ENCODE peak calls at places on chromosome 1, in nine cellular contexts. P is astrocyte, A is hepatocyte, J is HCT116, W is H1, O is GM23338, K is PC-3, D is GM23248, E is mammary epithelial cell. M is an unnamed sample.
A peak's percentile ranks its signal among the peaks of the same experiment; 100 is the strongest.

GRCh38 chr1:91693542-91693941 is 192.4 kb downstream of the TGFBR3 start:
- DNase-seq in J (no peak), P (no peak), D (peak; percentile 89), A (no peak), W (no peak), E (no peak), K (no peak), O (no peak), M (peak; percentile 61)

GRCh38 chr1:44777969-44778635 is 2.8 kb downstream of the RPS8 start:
- DNase-seq in A (no peak), K (peak; percentile 1), D (no peak), E (no peak), O (no peak), J (no peak), W (no peak), P (no peak), M (no peak)

GRCh38 chr1:49364676-49365075 is 588.0 kb upstream of the BEND5 start:
- DNase-seq in A (no peak), K (peak; percentile 89), J (no peak), E (peak; percentile 70), D (no peak), W (no peak), O (peak; percentile 45), P (peak; percentile 51), M (no peak)

GRCh38 chr1:59776960-59777852 is 37.5 kb upstream of the HOOK1 start:
- DNase-seq in P (peak; percentile 24), K (no peak), A (no peak), D (peak; percentile 59), O (peak; percentile 36), J (no peak), W (no peak), E (no peak), M (peak; percentile 56)

GRCh38 chr1:97243973-97244560 is 522.5 kb downstream of the PTBP2 start:
- DNase-seq in W (no peak), J (peak; percentile 12), K (peak; percentile 49), A (peak; percentile 15), E (peak; percentile 5), P (peak; percentile 9), D (peak; percentile 40), O (peak; percentile 28), M (peak; percentile 29)

GRCh38 chr1:63929106-63929478 is 155.3 kb downstream of the ROR1 start:
- DNase-seq in J (no peak), D (peak; percentile 12), E (no peak), A (no peak), O (no peak), W (no peak), P (no peak), K (no peak), M (no peak)

GRCh38 chr1:244163861-244164562 is 112.9 kb downstream of the ZBTB18 start:
- DNase-seq in K (peak; percentile 99), A (peak; percentile 73), E (peak; percentile 88), P (peak; percentile 98), O (peak; percentile 84), D (peak; percentile 95), W (no peak), J (peak; percentile 83), M (peak; percentile 98)

GRCh38 chr1:43445618-43446387 is 7.9 kb downstream of the HYI start:
- DNase-seq in D (no peak), P (no peak), K (no peak), E (no peak), O (no peak), W (no peak), J (no peak), A (no peak), M (peak; percentile 24)

GRCh38 chr1:81681104-81681503 is 119.6 kb upstream of the ADGRL2 start:
- DNase-seq in W (no peak), K (no peak), E (no peak), D (no peak), A (no peak), J (no peak), O (peak; percentile 3), P (no peak), M (no peak)

GRCh38 chr1:81679972-81680371 is 120.8 kb upstream of the ADGRL2 start:
- DNase-seq in P (peak; percentile 38), J (no peak), D (peak; percentile 77), K (peak; percentile 28), E (no peak), O (peak; percentile 4), W (no peak), A (peak; percentile 59), M (peak; percentile 45)

GRCh38 chr1:81678779-81679178 is 122.0 kb upstream of the ADGRL2 start:
- DNase-seq in D (no peak), J (no peak), A (no peak), K (peak; percentile 90), O (no peak), W (no peak), E (peak; percentile 48), P (no peak), M (no peak)

GRCh38 chr1:81681570-81681969 is 119.2 kb upstream of the ADGRL2 start:
- DNase-seq in O (peak; percentile 25), D (peak; percentile 65), K (peak; percentile 87), P (peak; percentile 73), E (peak; percentile 52), W (no peak), J (no peak), A (no peak), M (peak; percentile 47)

DNA sequence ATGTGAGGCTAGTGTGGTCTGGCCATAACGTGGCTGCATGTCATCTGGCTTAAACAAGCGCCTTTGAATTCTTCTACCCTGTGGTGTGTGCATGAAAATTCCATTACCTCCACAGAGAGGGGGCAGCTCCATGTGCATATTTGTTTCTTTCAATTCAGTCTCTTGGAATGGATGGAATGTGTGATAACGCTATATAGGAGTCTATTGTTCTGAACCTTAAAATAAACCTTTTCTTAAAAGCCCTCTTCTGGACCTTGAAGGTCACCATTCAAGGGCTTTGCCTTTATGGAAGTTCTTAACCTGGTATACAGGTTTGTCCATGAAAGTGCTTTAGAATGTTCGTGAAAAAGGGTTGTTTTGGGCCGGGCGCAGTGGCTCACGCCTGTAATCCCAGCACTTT is 118.2 kb upstream of the ADGRL2 start:
- DNase-seq in O (peak; percentile 75), A (no peak), K (peak; percentile 61), E (no peak), W (no peak), P (peak; percentile 92), J (no peak), D (no peak), M (peak; percentile 39)
- H4K20me1 ChIP-seq in O (no peaks in the 10 kb centered on the region), A (no peaks in the 10 kb centered on the region), K (no peaks in the 10 kb centered on the region), E (no peaks in the 10 kb centered on the region), W (no peaks in the 10 kb centered on the region), P (no peaks in the 10 kb centered on the region), J (no peaks in the 10 kb centered on the region), D (no peaks in the 10 kb centered on the region), M (no peaks in the 10 kb centered on the region)

GRCh38 chr1:6585841-6586240 is 6.0 kb downstream of the ZBTB48 start:
- DNase-seq in P (no peak), E (no peak), W (no peak), K (no peak), J (no peak), O (no peak), D (no peak), A (no peak), M (no peak)

GRCh38 chr1:6584126-6585080 is 4.6 kb downstream of the ZBTB48 start:
- DNase-seq in D (peak; percentile 42), O (peak; percentile 69), K (no peak), W (no peak), A (no peak), E (no peak), P (no peak), J (no peak), M (no peak)

GRCh38 chr1:6586404-6586816 is 6.6 kb downstream of the ZBTB48 start:
- DNase-seq in A (no peak), D (no peak), W (no peak), P (no peak), J (no peak), E (no peak), K (no peak), O (no peak), M (no peak)

GRCh38 chr1:6587261-6588005 is 7.6 kb downstream of the ZBTB48 start:
- DNase-seq in O (no peak), E (peak; percentile 63), W (no peak), K (peak; percentile 60), P (no peak), A (no peak), J (no peak), D (peak; percentile 26), M (no peak)

GRCh38 chr1:6585081-6585722 is 5.4 kb downstream of the ZBTB48 start:
- DNase-seq in J (no peak), O (no peak), K (no peak), A (no peak), W (no peak), P (no peak), D (no peak), E (no peak), M (no peak)
- H4K20me1 ChIP-seq in J (no peaks in the 10 kb centered on the region), O (peaks cover 5% of the 10 kb centered on the region), K (peaks cover under 1% of the 10 kb centered on the region), A (no peaks in the 10 kb centered on the region), W (peaks cover 2% of the 10 kb centered on the region), P (peaks cover 70% of the 10 kb centered on the region), D (no peaks in the 10 kb centered on the region), E (no peaks in the 10 kb centered on the region), M (peaks cover 32% of the 10 kb centered on the region)

GRCh38 chr1:9688599-9688998 is 37.1 kb downstream of the PIK3CD start:
- DNase-seq in P (no peak), E (no peak), O (no peak), A (no peak), K (no peak), W (no peak), D (no peak), J (no peak), M (no peak)

GRCh38 chr1:9687876-9688582 is 36.5 kb downstream of the PIK3CD start:
- DNase-seq in E (peak; percentile 34), K (peak; percentile 32), D (peak; percentile 71), J (no peak), W (peak; percentile 75), A (peak; percentile 38), O (peak; percentile 67), P (no peak), M (peak; percentile 21)

GRCh38 chr1:9689971-9690381 is 38.4 kb downstream of the PIK3CD start:
- DNase-seq in A (peak; percentile 53), E (no peak), K (no peak), J (no peak), D (peak; percentile 59), W (peak; percentile 72), O (peak; percentile 80), P (no peak), M (no peak)

GRCh38 chr1:9690440-9691107 is 39.0 kb downstream of the PIK3CD start:
- DNase-seq in E (no peak), O (peak; percentile 43), D (no peak), W (no peak), J (no peak), P (no peak), A (no peak), K (no peak), M (no peak)

DNA sequence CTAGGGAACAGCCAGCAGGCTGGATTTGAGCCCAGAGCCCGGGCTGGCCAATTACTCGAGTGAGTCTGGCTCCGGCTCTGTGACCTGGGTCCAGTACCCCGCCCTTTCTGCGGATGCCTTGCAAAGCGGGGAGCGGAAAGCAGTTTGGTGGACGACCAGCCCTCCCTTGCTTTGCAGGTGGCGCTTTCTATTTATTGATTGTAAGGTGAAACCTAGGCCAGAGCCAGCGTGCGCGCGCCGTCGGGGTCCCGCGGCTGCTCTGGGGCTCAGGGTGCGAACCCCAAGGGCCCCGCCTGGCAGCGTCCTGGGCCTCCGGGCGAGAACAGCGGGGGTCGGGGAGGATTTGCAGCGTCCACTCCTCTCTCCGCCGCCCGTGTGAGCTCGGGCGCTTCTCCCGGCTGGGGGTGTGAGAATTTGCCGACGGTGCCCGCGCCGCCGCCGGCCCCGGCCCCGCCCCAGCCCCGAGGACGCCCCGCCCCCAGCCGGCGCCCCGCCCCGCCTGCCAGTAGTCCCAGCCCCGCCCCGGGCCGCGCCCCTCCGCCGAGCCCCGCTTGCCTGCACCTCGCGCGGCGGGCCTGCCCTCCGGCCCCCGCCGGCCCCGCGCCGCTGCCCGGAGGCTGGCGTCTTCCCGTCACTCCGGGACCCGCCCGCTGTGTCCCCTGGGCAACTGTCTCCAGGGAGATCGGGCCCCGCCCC is 37.6 kb downstream of the PIK3CD start:
- DNase-seq in J (peak; percentile 54), E (peak; percentile 66), A (peak; percentile 90), W (peak; percentile 96), K (peak; percentile 63), O (peak; percentile 94), P (no peak), D (peak; percentile 85), M (peak; percentile 52)
- H4K20me1 ChIP-seq in J (no peaks in the 10 kb centered on the region), E (no peaks in the 10 kb centered on the region), A (no peaks in the 10 kb centered on the region), W (no peaks in the 10 kb centered on the region), K (no peaks in the 10 kb centered on the region), O (no peaks in the 10 kb centered on the region), P (peaks cover 20% of the 10 kb centered on the region), D (no peaks in the 10 kb centered on the region), M (peaks cover 7% of the 10 kb centered on the region)

GRCh38 chr1:31004231-31004621 is 61.3 kb downstream of the PUM1 start:
- DNase-seq in E (no peak), P (no peak), D (no peak), K (no peak), J (no peak), W (no peak), A (no peak), O (no peak), M (no peak)

GRCh38 chr1:31006760-31007159 is 58.8 kb downstream of the PUM1 start:
- DNase-seq in J (no peak), W (no peak), P (no peak), D (no peak), A (no peak), K (no peak), E (no peak), O (no peak), M (no peak)

GRCh38 chr1:31005617-31006166 is 59.8 kb downstream of the PUM1 start:
- DNase-seq in J (no peak), D (no peak), W (no peak), P (no peak), K (no peak), O (no peak), A (no peak), E (no peak), M (no peak)

GRCh38 chr1:31005198-31005597 is 60.3 kb downstream of the PUM1 start:
- DNase-seq in J (no peak), A (no peak), K (no peak), W (no peak), O (no peak), D (no peak), P (no peak), E (no peak), M (no peak)

GRCh38 chr1:31003613-31004230 is 61.8 kb downstream of the PUM1 start:
- DNase-seq in D (no peak), P (peak; percentile 50), W (no peak), A (no peak), O (no peak), J (no peak), K (no peak), E (no peak), M (no peak)
- H4K20me1 ChIP-seq in D (peaks cover 15% of the 10 kb centered on the region), P (peaks cover 89% of the 10 kb centered on the region), W (peaks cover 16% of the 10 kb centered on the region), A (peaks cover 99% of the 10 kb centered on the region), O (peaks cover 68% of the 10 kb centered on the region), J (peaks cover 35% of the 10 kb centered on the region), K (peaks cover 39% of the 10 kb centered on the region), E (peaks cover 4% of the 10 kb centered on the region), M (peaks cover 46% of the 10 kb centered on the region)